ENCODE peak calls at places on chromosomes 5 and 9, in ten cellular contexts. K is dorsolateral prefrontal cortex, W is lower leg skin, X is lower lobe of right lung, Q is sigmoid colon, B is Caco-2, G is BJ, Z is fibroblast of mammary gland, L is uterus, C is HL-60. V is an unnamed sample.
A peak's percentile ranks its signal among the peaks of the same experiment; 100 is the strongest.

GRCh38 chr5:137599479-137599878 is 100.4 kb upstream of the SPOCK1 start:
- DNase-seq in Z (no peak), Q (no peak), W (peak; percentile 39), K (no peak), L (no peak), C (no peak), G (no peak), B (no peak), X (no peak), V (no peak)

GRCh38 chr5:14215901-14216300 is 72.8 kb downstream of the TRIO start:
- DNase-seq in X (no peak), C (no peak), W (no peak), Q (no peak), B (no peak), Z (no peak), G (no peak), L (no peak), K (no peak), V (no peak)

GRCh38 chr5:129356846-129357245 is 103.3 kb upstream of the ADAMTS19 start:
- DNase-seq in K (no peak), B (no peak), X (no peak), G (no peak), W (no peak), Z (peak; percentile 7), C (no peak), L (no peak), Q (no peak), V (no peak)

GRCh38 chr9:4678679-4679267 is 596 bp upstream of the CDC37L1 start:
- DNase-seq in L (no peak), G (no peak), Z (peak; percentile 47), K (no peak), X (no peak), W (no peak), B (no peak), C (peak; percentile 29), Q (no peak), V (no peak)

GRCh38 chr9:18351216-18351615 is 122.7 kb upstream of the ADAMTSL1 start:
- DNase-seq in W (no peak), K (no peak), B (no peak), G (no peak), Q (no peak), X (no peak), Z (peak; percentile 46), L (no peak), C (no peak), V (no peak)

GRCh38 chr5:169027456-169028118 is 273.4 kb downstream of the SLIT3 start:
- DNase-seq in X (peak; percentile 53), Q (no peak), L (no peak), C (no peak), B (no peak), Z (no peak), W (no peak), K (no peak), G (no peak), V (no peak)

GRCh38 chr5:89313804-89314588 is 431.0 kb upstream of the MEF2C start:
- DNase-seq in Z (peak; percentile 97), X (no peak), W (no peak), Q (no peak), C (no peak), L (no peak), B (no peak), G (peak; percentile 55), K (no peak), V (no peak)

GRCh38 chr5:80139573-80139972 is 104.4 kb downstream of the THBS4 start:
- DNase-seq in W (no peak), G (no peak), B (no peak), L (no peak), K (no peak), C (no peak), Q (no peak), X (no peak), Z (no peak), V (no peak)

GRCh38 chr5:140549237-140550144 is 2.0 kb downstream of the EIF4EBP3 start:
- DNase-seq in Q (peak; percentile 94), X (no peak), B (no peak), C (peak; percentile 93), G (no peak), W (peak; percentile 85), K (no peak), Z (peak; percentile 48), L (no peak), V (peak; percentile 68)

GRCh38 chr5:78162253-78162862 is 132.1 kb downstream of the AP3B1 start:
- DNase-seq in X (no peak), C (peak; percentile 2), K (no peak), Z (peak; percentile 49), W (no peak), G (no peak), L (no peak), Q (no peak), B (peak; percentile 47), V (no peak)

GRCh38 chr5:162882629-162883028 is 554.8 kb upstream of the CCNG1 start:
- DNase-seq in K (no peak), Z (no peak), W (no peak), L (no peak), B (no peak), C (no peak), X (no peak), G (no peak), Q (no peak), V (no peak)

GRCh38 chr5:35856186-35857003 is at the start of gene IL7R:
- DNase-seq in Z (no peak), K (no peak), X (no peak), Q (no peak), W (no peak), L (no peak), C (peak; percentile 57), G (no peak), B (no peak), V (no peak)

GRCh38 chr9:70409800-70410199 is 4.7 kb downstream of the KLF9 start:
- DNase-seq in C (no peak), B (no peak), K (no peak), X (no peak), G (no peak), Q (no peak), Z (peak; percentile 41), L (no peak), W (no peak), V (no peak)

GRCh38 chr5:173969167-173970049 is 19.6 kb upstream of the C5orf47 start:
- DNase-seq in Z (peak; percentile 25), G (no peak), K (no peak), X (peak; percentile 49), C (no peak), Q (no peak), L (no peak), B (peak; percentile 87), W (no peak), V (peak; percentile 81)

GRCh38 chr5:140131967-140132409 is 6.3 kb downstream of the IGIP start:
- DNase-seq in Q (no peak), C (peak; percentile 12), G (peak; percentile 81), B (no peak), K (no peak), L (no peak), W (peak; percentile 59), X (peak; percentile 84), Z (peak; percentile 96), V (no peak)

GRCh38 chr9:123127512-123128075 is 94.1 kb downstream of the GPR21 start:
- DNase-seq in C (no peak), Q (no peak), W (no peak), Z (no peak), B (no peak), X (no peak), G (no peak), L (no peak), K (no peak), V (no peak)

GRCh38 chr5:15499528-15500325 is at the start of gene FBXL7:
- DNase-seq in W (peak; percentile 95), K (peak; percentile 77), Z (peak; percentile 72), B (no peak), C (no peak), G (no peak), X (peak; percentile 79), L (peak; percentile 82), Q (peak; percentile 92), V (peak; percentile 44)

GRCh38 chr5:58459860-58460726 is at the start of gene PLK2:
- DNase-seq in K (peak; percentile 97), Q (peak; percentile 97), B (peak; percentile 94), X (peak; percentile 95), G (peak; percentile 56), Z (peak; percentile 83), L (peak; percentile 96), W (peak; percentile 99), C (peak; percentile 53), V (peak; percentile 88)
- TF ChIP-seq CTCF in K (peak; percentile 42), Q (no peak), B (peak; percentile 73), X (peak; percentile 39), G (peak; percentile 50), Z (no peak), L (peak; percentile 39), W (no peak), C (no peak), V (peak; percentile 69)

DNA sequence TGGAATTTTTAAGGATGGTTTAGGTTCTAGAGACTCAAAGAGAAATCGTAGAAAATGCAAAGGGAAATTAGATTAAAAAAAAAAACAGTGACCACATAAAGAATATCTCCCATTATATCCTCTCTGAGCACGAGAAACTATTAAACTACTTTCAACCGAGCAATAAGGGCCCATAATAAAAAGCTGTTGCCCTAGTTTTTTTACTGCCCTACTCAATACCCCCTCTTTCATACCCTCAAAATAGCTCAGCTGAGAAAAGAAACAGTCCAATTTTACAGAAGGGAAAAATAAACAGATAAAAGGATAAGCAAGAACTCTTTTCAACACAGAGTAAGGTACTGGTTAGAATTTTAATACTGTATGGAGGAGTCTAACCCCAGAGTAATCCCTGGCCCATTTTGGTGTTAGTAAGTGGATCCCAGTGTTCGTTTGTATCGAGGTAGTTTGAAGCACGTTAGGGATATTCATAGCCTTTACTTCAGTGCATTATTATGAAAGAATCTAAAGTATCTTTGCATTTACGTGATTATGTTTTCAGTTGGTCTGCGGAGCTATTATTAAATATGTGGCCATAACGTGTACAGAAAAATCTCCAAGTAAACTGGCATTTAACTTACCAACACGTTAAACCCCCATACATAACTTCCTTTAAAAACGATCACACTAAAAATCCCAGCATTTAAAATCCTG is 980 bp upstream of the RHOBTB3 start:
- DNase-seq in W (no peak), Q (no peak), Z (no peak), C (no peak), G (no peak), X (no peak), L (no peak), K (no peak), B (no peak), V (no peak)
- H3K4me3 ChIP-seq in W (no peak overlapping the region), Q (peak overlapping the region; percentile 87), Z (peak overlapping the region; percentile 86), C (peak overlapping the region; percentile 57), G (peak overlapping the region; percentile 100), X (peak overlapping the region; percentile 74), L (peak overlapping the region; percentile 64), K (peak overlapping the region; percentile 89), B (peak overlapping the region; percentile 97), V (peak overlapping the region; percentile 85)

GRCh38 chr5:132639706-132640130 is 18.3 kb upstream of the IL13 start:
- DNase-seq in K (no peak), Q (no peak), G (no peak), W (no peak), L (no peak), X (no peak), Z (no peak), B (no peak), C (no peak), V (no peak)
- TF ChIP-seq CTCF in K (no peak), Q (no peak), G (no peak), W (no peak), L (no peak), X (no peak), Z (no peak), B (no peak), C (no peak), V (no peak)

DNA sequence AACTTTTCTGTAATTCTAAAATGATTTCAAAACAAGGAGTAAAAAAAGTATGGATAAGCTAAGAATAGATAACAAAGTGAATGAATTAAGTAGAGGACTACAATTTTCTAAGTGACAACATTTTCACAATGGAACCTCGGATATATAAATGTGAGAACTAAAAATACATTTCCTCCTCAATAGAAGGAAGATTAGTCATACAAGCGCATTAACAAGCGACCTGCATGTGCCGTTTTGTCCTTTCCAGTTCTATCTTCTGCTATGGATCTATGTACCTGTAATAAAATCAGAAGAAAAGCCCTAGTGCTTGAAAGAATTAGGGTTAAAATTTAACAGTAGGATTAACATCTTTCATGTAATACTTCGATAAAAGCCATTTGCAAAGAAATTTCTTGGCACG is 216.4 kb upstream of the EFNA5 start:
- DNase-seq in L (no peak), X (no peak), Z (no peak), B (no peak), G (no peak), C (no peak), Q (no peak), K (no peak), W (no peak), V (no peak)
- H3K4me3 ChIP-seq in L (no peak overlapping the region), X (no peak overlapping the region), Z (no peak overlapping the region), B (no peak overlapping the region), G (no peak overlapping the region), C (no peak overlapping the region), Q (no peak overlapping the region), K (no peak overlapping the region), W (no peak overlapping the region), V (no peak overlapping the region)

V was measured in gastrocnemius medialis.